ENCODE peak calls at places on chromosomes 12 and 14, in four cellular contexts. T is WERI-Rb-1; P is upper lobe of right lung; D is CD4-positive, CD25-positive, alpha-beta regulatory T cell. G is an unnamed sample.

GRCh38 chr12:64240781-64241180 is 18.7 kb upstream of the KICS2 start:
- DNase-seq in T (no peak), P (no peak), D (no peak), G (no peak)

GRCh38 chr12:95646781-95647184 is 95.5 kb upstream of the USP44 start:
- DNase-seq in T (no peak), P (no peak), D (no peak), G (no peak)

GRCh38 chr12:6383572-6384498 is at the start of gene LTBR:
- DNase-seq in T (no peak), P (peak; percentile 99), D (no peak), G (no peak)

GRCh38 chr12:132866251-132866828 is 21.1 kb downstream of the CHFR start:
- DNase-seq in T (no peak), P (no peak), D (no peak), G (no peak)

GRCh38 chr12:52045794-52046199 is 5.4 kb upstream of the NR4A1 start:
- DNase-seq in T (no peak), P (peak; percentile 84), D (no peak), G (no peak)

GRCh38 chr14:31895206-31895605 is 181.9 kb upstream of the ARHGAP5 start:
- DNase-seq in T (no peak), P (no peak), D (no peak), G (no peak)

GRCh38 chr14:61699092-61699491 is 3.8 kb downstream of the HIF1A start:
- DNase-seq in T (no peak), P (no peak), D (no peak), G (peak; percentile 55)

GRCh38 chr12:131620520-131620919 is 90.4 kb upstream of the SFSWAP start:
- DNase-seq in T (no peak), P (no peak), D (no peak), G (peak; percentile 70)

GRCh38 chr12:1691123-1692007 is 495 bp downstream of the ADIPOR2 start:
- DNase-seq in T (no peak), P (peak; percentile 82), D (no peak), G (peak; percentile 71)

GRCh38 chr12:65685514-65685913 is 138.8 kb upstream of the HMGA2 start:
- DNase-seq in T (no peak), P (no peak), D (no peak), G (peak; percentile 56)

GRCh38 chr12:85310456-85311076 is 30.5 kb downstream of the ALX1 start:
- DNase-seq in T (no peak), P (no peak), D (no peak), G (peak; percentile 60)

GRCh38 chr12:97561321-97562230 is 99.0 kb downstream of the RMST start:
- DNase-seq in T (no peak), P (no peak), D (no peak), G (peak; percentile 69)

GRCh38 chr14:61526405-61527312 is 168.7 kb upstream of the HIF1A start:
- DNase-seq in T (no peak), P (peak; percentile 70), D (no peak), G (no peak)

GRCh38 chr14:33331176-33331949 is 392.7 kb downstream of the NPAS3 start:
- DNase-seq in T (no peak), P (no peak), D (no peak), G (no peak)

GRCh38 chr12:53324113-53324778 is 2.8 kb upstream of the AAAS start:
- DNase-seq in T (peak; percentile 66), P (peak; percentile 72), D (peak; percentile 69), G (peak; percentile 87)

GRCh38 chr12:131674373-131674772 is 36.5 kb upstream of the SFSWAP start:
- DNase-seq in T (no peak), P (peak; percentile 17), D (no peak), G (no peak)

GRCh38 chr12:117441751-117442150 is 80.3 kb upstream of the NOS1 start:
- DNase-seq in T (peak; percentile 9), P (no peak), D (no peak), G (peak; percentile 36)

GRCh38 chr14:35878272-35879140 is 52.4 kb downstream of the BRMS1L start:
- DNase-seq in T (no peak), P (no peak), D (no peak), G (no peak)

GRCh38 chr14:88729159-88729558 is 63.6 kb downstream of the EML5 start:
- DNase-seq in T (no peak), P (no peak), D (no peak), G (no peak)

GRCh38 chr12:109930028-109930800 is 30.1 kb downstream of the TCHP start:
- DNase-seq in T (no peak), P (no peak), D (no peak), G (no peak)

GRCh38 chr12:119672194-119672593 is 4.3 kb downstream of the PRKAB1 start:
- DNase-seq in T (no peak), P (no peak), D (no peak), G (no peak)

GRCh38 chr12:71763682-71764379 is 9.2 kb downstream of the RAB21 start:
- DNase-seq in T (no peak), P (no peak), D (no peak), G (no peak)

GRCh38 chr14:22699801-22700564 is 55.8 kb upstream of the OR6J1 start:
- DNase-seq in T (no peak), P (no peak), D (no peak), G (no peak)

GRCh38 chr14:70665448-70666363 is 24.0 kb downstream of the TTC9 start:
- DNase-seq in T (no peak), P (peak; percentile 75), D (no peak), G (peak; percentile 88)

GRCh38 chr12:16119618-16120017 is 157.9 kb downstream of the SLC15A5 start:
- DNase-seq in T (no peak), P (no peak), D (no peak), G (no peak)

GRCh38 chr12:16955083-16955657 is 349.2 kb upstream of the LMO3 start:
- DNase-seq in T (no peak), P (no peak), D (no peak), G (no peak)

GRCh38 chr12:123952037-123952436 is 20.6 kb downstream of the CCDC92 start:
- DNase-seq in T (no peak), P (no peak), D (no peak), G (no peak)

GRCh38 chr14:76336876-76337275 is 39.1 kb upstream of the ESRRB start:
- DNase-seq in T (no peak), P (no peak), D (no peak), G (no peak)

GRCh38 chr14:76329951-76330350 is 46.0 kb upstream of the ESRRB start:
- DNase-seq in T (no peak), P (peak; percentile 44), D (no peak), G (no peak)

GRCh38 chr14:76331328-76332011 is 44.5 kb upstream of the ESRRB start:
- DNase-seq in T (no peak), P (peak; percentile 52), D (no peak), G (no peak)

GRCh38 chr14:76330411-76331327 is 45.3 kb upstream of the ESRRB start:
- DNase-seq in T (no peak), P (peak; percentile 43), D (no peak), G (no peak)

DNA sequence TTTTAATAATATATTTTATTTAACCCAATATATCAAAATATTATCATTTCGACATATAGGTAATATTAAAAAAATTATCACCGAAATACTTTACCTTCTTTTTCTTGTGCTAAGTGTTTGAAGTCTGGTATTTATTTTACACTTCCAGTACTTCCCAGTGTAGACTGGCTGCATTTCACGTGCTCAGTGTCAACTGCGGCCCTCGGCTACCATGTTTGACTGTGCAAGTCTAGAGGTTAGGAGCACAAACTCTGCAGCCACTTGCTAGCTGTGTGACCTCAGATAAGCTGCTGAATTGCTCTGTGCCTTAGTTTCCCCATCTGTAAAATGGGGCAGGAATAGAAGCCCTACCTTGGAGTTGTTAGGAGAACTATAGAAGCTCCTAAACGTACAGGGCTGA is 42.3 kb upstream of the ESRRB start:
- DNase-seq in T (no peak), P (peak; percentile 7), D (no peak), G (no peak)
- H3K27ac ChIP-seq in T (no peak overlapping the region), P (no peak overlapping the region), D (no peak overlapping the region), G (no peak overlapping the region)

DNA sequence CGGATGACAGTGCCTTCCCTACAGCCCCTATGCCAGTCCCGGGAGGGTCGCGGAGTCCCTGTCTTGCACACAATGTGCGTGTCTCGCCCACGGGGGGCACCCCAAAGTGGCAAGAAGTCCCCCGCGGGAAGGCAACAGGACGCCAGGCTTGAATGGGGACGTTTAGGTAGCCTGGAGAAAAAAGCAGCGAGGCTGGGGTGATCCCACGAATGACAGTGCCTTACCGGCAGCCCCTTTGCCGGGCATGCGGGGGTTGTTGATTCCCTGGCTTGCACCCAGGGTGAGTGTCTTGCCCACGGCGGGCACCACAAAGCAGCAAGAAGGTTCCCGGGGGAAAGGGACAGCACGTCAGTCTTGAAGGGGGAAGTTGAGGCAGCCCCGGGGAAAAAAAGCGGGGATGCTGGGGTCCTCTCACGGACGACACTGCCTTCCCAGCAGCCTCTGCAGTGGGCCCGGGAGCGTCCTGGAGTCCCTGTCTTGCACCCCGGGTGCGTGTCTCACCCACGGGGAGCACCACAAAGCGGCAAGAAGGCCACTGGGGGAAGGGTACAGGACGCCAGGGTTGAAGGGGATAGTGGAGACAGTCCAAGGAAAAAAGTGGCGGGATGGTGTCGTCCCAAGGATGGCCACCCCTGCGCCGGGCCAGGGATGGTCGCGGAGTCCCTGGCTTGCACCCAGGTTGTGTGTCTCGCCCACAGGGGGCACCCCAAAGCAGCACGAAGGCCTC is 156.8 kb upstream of the ALG10B start:
- DNase-seq in T (no peak), P (peak; percentile 57), D (no peak), G (no peak)
- H3K9me3 ChIP-seq in T (no peaks in the 10 kb centered on the region), P (no peaks in the 10 kb centered on the region), D (no peaks in the 10 kb centered on the region), G (peaks cover 11% of the 10 kb centered on the region)

GRCh38 chr12:42585846-42586226 is 3.7 kb downstream of the PRICKLE1 start:
- DNase-seq in T (no peak), P (no peak), D (no peak), G (no peak)

GRCh38 chr12:42585175-42585845 is 4.2 kb downstream of the PRICKLE1 start:
- DNase-seq in T (no peak), P (no peak), D (no peak), G (no peak)

GRCh38 chr12:42584539-42585174 is 4.9 kb downstream of the PRICKLE1 start:
- DNase-seq in T (no peak), P (no peak), D (no peak), G (no peak)

GRCh38 chr12:42587564-42588307 is 1.8 kb downstream of the PRICKLE1 start:
- DNase-seq in T (no peak), P (no peak), D (no peak), G (no peak)

DNA sequence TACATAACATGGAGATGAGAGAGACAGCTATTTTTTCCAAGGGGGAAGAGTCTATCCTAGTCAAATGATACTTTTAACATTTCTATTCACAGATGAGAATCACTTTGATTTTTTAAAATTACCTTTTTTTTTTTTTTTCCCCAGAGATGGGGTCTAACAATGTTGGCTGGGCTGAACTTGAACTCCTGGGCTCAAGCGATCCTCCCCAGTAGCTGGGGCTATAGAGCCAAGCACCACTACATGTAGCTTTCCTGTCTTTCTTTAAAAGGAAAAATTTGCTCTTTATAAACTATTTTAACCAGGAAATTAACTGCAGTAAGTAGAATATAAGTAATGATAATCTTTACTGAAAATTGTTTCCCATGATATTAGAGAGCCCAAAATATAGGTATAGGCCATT is 3.3 kb downstream of the PRICKLE1 start:
- DNase-seq in T (no peak), P (no peak), D (no peak), G (no peak)
- H3K4me3 ChIP-seq in T (no peak overlapping the region), P (no peak overlapping the region), D (no peak overlapping the region), G (no peak overlapping the region)

GRCh38 chr12:49367381-49368239 is at the start of gene SPATS2:
- DNase-seq in T (peak; percentile 99), P (peak; percentile 97), D (no peak), G (no peak)

GRCh38 chr12:49366652-49367380 is 446 bp upstream of the SPATS2 start:
- DNase-seq in T (peak; percentile 93), P (peak; percentile 94), D (peak; percentile 80), G (peak; percentile 98)

GRCh38 chr12:49362077-49362476 is 5.2 kb upstream of the SPATS2 start:
- DNase-seq in T (no peak), P (no peak), D (no peak), G (no peak)

GRCh38 chr12:49365542-49365941 is 1.7 kb upstream of the SPATS2 start:
- DNase-seq in T (no peak), P (no peak), D (no peak), G (no peak)

GRCh38 chr12:49364989-49365388 is 2.3 kb upstream of the SPATS2 start:
- DNase-seq in T (no peak), P (no peak), D (no peak), G (no peak)
- H3K27ac ChIP-seq in T (no peak overlapping the region), P (no peak overlapping the region), D (no peak overlapping the region), G (no peak overlapping the region)